ENCODE peak calls at places on chromosomes 3 and 15, in ten cellular contexts. One of them, this sample, is unnamed.

GRCh38 chr15:31365032-31365654 is 38.5 kb downstream of the KLF13 start:
- DNase-seq in progenitor cell of endocrine pancreas: no peak
- DNase-seq in HFF-Myc: no peak
- DNase-seq in AG04449: no peak
- DNase-seq in Calu3: no peak
- DNase-seq in A549: no peak
- DNase-seq in psoas muscle: no peak
- DNase-seq in AG10803: no peak
- DNase-seq in WERI-Rb-1: no peak
- DNase-seq in heart left ventricle: no peak
- DNase-seq in this sample: no peak

GRCh38 chr3:172294238-172294806 is 153.9 kb downstream of the GHSR start:
- DNase-seq in progenitor cell of endocrine pancreas: no peak
- DNase-seq in HFF-Myc: no peak
- DNase-seq in AG04449: no peak
- DNase-seq in Calu3: no peak
- DNase-seq in A549: no peak
- DNase-seq in psoas muscle: no peak
- DNase-seq in AG10803: no peak
- DNase-seq in WERI-Rb-1: no peak
- DNase-seq in heart left ventricle: no peak
- DNase-seq in this sample: no peak

GRCh38 chr3:100682056-100682853 is 27.0 kb upstream of the TFG start:
- DNase-seq in progenitor cell of endocrine pancreas: no peak
- DNase-seq in HFF-Myc: no peak
- DNase-seq in AG04449: no peak
- DNase-seq in Calu3: no peak
- DNase-seq in A549: no peak
- DNase-seq in psoas muscle: peak
- DNase-seq in AG10803: no peak
- DNase-seq in WERI-Rb-1: no peak
- DNase-seq in heart left ventricle: no peak
- DNase-seq in this sample: no peak

GRCh38 chr3:192496951-192497350 is 230.4 kb downstream of the FGF12 start:
- DNase-seq in progenitor cell of endocrine pancreas: no peak
- DNase-seq in HFF-Myc: no peak
- DNase-seq in AG04449: no peak
- DNase-seq in Calu3: no peak
- DNase-seq in A549: no peak
- DNase-seq in psoas muscle: no peak
- DNase-seq in AG10803: no peak
- DNase-seq in WERI-Rb-1: no peak
- DNase-seq in heart left ventricle: no peak
- DNase-seq in this sample: no peak

GRCh38 chr3:142046320-142047020 is 102.9 kb downstream of the TFDP2 start:
- DNase-seq in progenitor cell of endocrine pancreas: no peak
- DNase-seq in HFF-Myc: no peak
- DNase-seq in AG04449: no peak
- DNase-seq in Calu3: no peak
- DNase-seq in A549: no peak
- DNase-seq in psoas muscle: no peak
- DNase-seq in AG10803: no peak
- DNase-seq in WERI-Rb-1: no peak
- DNase-seq in heart left ventricle: no peak
- DNase-seq in this sample: no peak

GRCh38 chr3:15051531-15051930 is 13.6 kb downstream of the MRPS25 start:
- DNase-seq in progenitor cell of endocrine pancreas: peak
- DNase-seq in HFF-Myc: no peak
- DNase-seq in AG04449: no peak
- DNase-seq in Calu3: peak
- DNase-seq in A549: peak
- DNase-seq in psoas muscle: no peak
- DNase-seq in AG10803: peak
- DNase-seq in WERI-Rb-1: peak
- DNase-seq in heart left ventricle: no peak
- DNase-seq in this sample: no peak

GRCh38 chr3:31210068-31210650 is 315.7 kb upstream of the GADL1 start:
- DNase-seq in progenitor cell of endocrine pancreas: no peak
- DNase-seq in HFF-Myc: no peak
- DNase-seq in AG04449: no peak
- DNase-seq in Calu3: no peak
- DNase-seq in A549: no peak
- DNase-seq in psoas muscle: no peak
- DNase-seq in AG10803: no peak
- DNase-seq in WERI-Rb-1: no peak
- DNase-seq in heart left ventricle: no peak
- DNase-seq in this sample: no peak

GRCh38 chr3:188283347-188283746 is 129.4 kb downstream of the LPP start:
- DNase-seq in progenitor cell of endocrine pancreas: no peak
- DNase-seq in HFF-Myc: no peak
- DNase-seq in AG04449: no peak
- DNase-seq in Calu3: no peak
- DNase-seq in A549: no peak
- DNase-seq in psoas muscle: no peak
- DNase-seq in AG10803: peak
- DNase-seq in WERI-Rb-1: no peak
- DNase-seq in heart left ventricle: no peak
- DNase-seq in this sample: no peak

GRCh38 chr3:54366007-54366406 is 243.7 kb downstream of the CACNA2D3 start:
- DNase-seq in progenitor cell of endocrine pancreas: no peak
- DNase-seq in HFF-Myc: no peak
- DNase-seq in AG04449: no peak
- DNase-seq in Calu3: no peak
- DNase-seq in A549: no peak
- DNase-seq in psoas muscle: no peak
- DNase-seq in AG10803: no peak
- DNase-seq in WERI-Rb-1: no peak
- DNase-seq in heart left ventricle: no peak
- DNase-seq in this sample: no peak

GRCh38 chr3:141234283-141234682 is 2.7 kb downstream of the PXYLP1 start:
- DNase-seq in progenitor cell of endocrine pancreas: no peak
- DNase-seq in HFF-Myc: no peak
- DNase-seq in AG04449: no peak
- DNase-seq in Calu3: no peak
- DNase-seq in A549: no peak
- DNase-seq in psoas muscle: no peak
- DNase-seq in AG10803: no peak
- DNase-seq in WERI-Rb-1: no peak
- DNase-seq in heart left ventricle: peak
- DNase-seq in this sample: no peak

GRCh38 chr15:85541744-85542143 is 161.3 kb downstream of the AKAP13 start:
- DNase-seq in progenitor cell of endocrine pancreas: no peak
- DNase-seq in HFF-Myc: no peak
- DNase-seq in AG04449: no peak
- DNase-seq in Calu3: no peak
- DNase-seq in A549: no peak
- DNase-seq in psoas muscle: no peak
- DNase-seq in AG10803: no peak
- DNase-seq in WERI-Rb-1: no peak
- DNase-seq in heart left ventricle: no peak
- DNase-seq in this sample: no peak

GRCh38 chr3:197428117-197428761 is 127.5 kb downstream of the BDH1 start:
- DNase-seq in progenitor cell of endocrine pancreas: no peak
- DNase-seq in HFF-Myc: peak
- DNase-seq in AG04449: no peak
- DNase-seq in Calu3: peak
- DNase-seq in A549: peak
- DNase-seq in psoas muscle: no peak
- DNase-seq in AG10803: peak
- DNase-seq in WERI-Rb-1: peak
- DNase-seq in heart left ventricle: peak
- DNase-seq in this sample: peak

GRCh38 chr15:81752974-81753373 is 292.8 kb downstream of the MEX3B start:
- DNase-seq in progenitor cell of endocrine pancreas: no peak
- DNase-seq in HFF-Myc: no peak
- DNase-seq in AG04449: no peak
- DNase-seq in Calu3: no peak
- DNase-seq in A549: no peak
- DNase-seq in psoas muscle: no peak
- DNase-seq in AG10803: no peak
- DNase-seq in WERI-Rb-1: no peak
- DNase-seq in heart left ventricle: no peak
- DNase-seq in this sample: no peak

GRCh38 chr3:139187648-139188047 is 143.0 kb upstream of the PRR23C start:
- DNase-seq in progenitor cell of endocrine pancreas: no peak
- DNase-seq in HFF-Myc: no peak
- DNase-seq in AG04449: no peak
- DNase-seq in Calu3: no peak
- DNase-seq in A549: no peak
- DNase-seq in psoas muscle: no peak
- DNase-seq in AG10803: no peak
- DNase-seq in WERI-Rb-1: no peak
- DNase-seq in heart left ventricle: no peak
- DNase-seq in this sample: no peak

GRCh38 chr3:42515391-42515916 is 13.0 kb downstream of the VIPR1 start:
- DNase-seq in progenitor cell of endocrine pancreas: no peak
- DNase-seq in HFF-Myc: no peak
- DNase-seq in AG04449: no peak
- DNase-seq in Calu3: no peak
- DNase-seq in A549: no peak
- DNase-seq in psoas muscle: no peak
- DNase-seq in AG10803: no peak
- DNase-seq in WERI-Rb-1: no peak
- DNase-seq in heart left ventricle: peak
- DNase-seq in this sample: no peak

GRCh38 chr3:150599611-150600297 is 3.4 kb upstream of the SELENOT start:
- DNase-seq in progenitor cell of endocrine pancreas: no peak
- DNase-seq in HFF-Myc: no peak
- DNase-seq in AG04449: no peak
- DNase-seq in Calu3: peak
- DNase-seq in A549: no peak
- DNase-seq in psoas muscle: no peak
- DNase-seq in AG10803: peak
- DNase-seq in WERI-Rb-1: no peak
- DNase-seq in heart left ventricle: no peak
- DNase-seq in this sample: no peak

GRCh38 chr3:150605998-150606641 is 3.0 kb downstream of the SELENOT start:
- DNase-seq in progenitor cell of endocrine pancreas: no peak
- DNase-seq in HFF-Myc: no peak
- DNase-seq in AG04449: no peak
- DNase-seq in Calu3: no peak
- DNase-seq in A549: no peak
- DNase-seq in psoas muscle: no peak
- DNase-seq in AG10803: no peak
- DNase-seq in WERI-Rb-1: no peak
- DNase-seq in heart left ventricle: peak
- DNase-seq in this sample: no peak

GRCh38 chr3:150602426-150603089 is 563 bp upstream of the SELENOT start:
- DNase-seq in progenitor cell of endocrine pancreas: no peak
- DNase-seq in HFF-Myc: no peak
- DNase-seq in AG04449: no peak
- DNase-seq in Calu3: no peak
- DNase-seq in A549: no peak
- DNase-seq in psoas muscle: no peak
- DNase-seq in AG10803: no peak
- DNase-seq in WERI-Rb-1: no peak
- DNase-seq in heart left ventricle: no peak
- DNase-seq in this sample: no peak

GRCh38 chr3:150603888-150604319 is 783 bp downstream of the SELENOT start:
- DNase-seq in progenitor cell of endocrine pancreas: no peak
- DNase-seq in HFF-Myc: no peak
- DNase-seq in AG04449: no peak
- DNase-seq in Calu3: no peak
- DNase-seq in A549: no peak
- DNase-seq in psoas muscle: no peak
- DNase-seq in AG10803: no peak
- DNase-seq in WERI-Rb-1: peak
- DNase-seq in heart left ventricle: no peak
- DNase-seq in this sample: no peak

GRCh38 chr3:150603090-150603887 is at the start of gene SELENOT:
- DNase-seq in progenitor cell of endocrine pancreas: peak
- DNase-seq in HFF-Myc: peak
- DNase-seq in AG04449: peak
- DNase-seq in Calu3: peak
- DNase-seq in A549: peak
- DNase-seq in psoas muscle: peak
- DNase-seq in AG10803: peak
- DNase-seq in WERI-Rb-1: peak
- DNase-seq in heart left ventricle: peak
- DNase-seq in this sample: peak
- TF ChIP-seq CTCF in progenitor cell of endocrine pancreas: peak
- TF ChIP-seq CTCF in HFF-Myc: peak
- TF ChIP-seq CTCF in AG04449: peak
- TF ChIP-seq CTCF in Calu3: peak
- TF ChIP-seq CTCF in A549: no peak
- TF ChIP-seq CTCF in psoas muscle: peak
- TF ChIP-seq CTCF in AG10803: peak
- TF ChIP-seq CTCF in WERI-Rb-1: no peak
- TF ChIP-seq CTCF in heart left ventricle: peak
- TF ChIP-seq CTCF in this sample: peak

GRCh38 chr3:49841126-49841525 is 15.2 kb downstream of the TRAIP start:
- DNase-seq in progenitor cell of endocrine pancreas: no peak
- DNase-seq in HFF-Myc: no peak
- DNase-seq in AG04449: no peak
- DNase-seq in Calu3: peak
- DNase-seq in A549: peak
- DNase-seq in psoas muscle: no peak
- DNase-seq in AG10803: no peak
- DNase-seq in WERI-Rb-1: peak
- DNase-seq in heart left ventricle: no peak
- DNase-seq in this sample: no peak
- TF ChIP-seq CTCF in progenitor cell of endocrine pancreas: peak
- TF ChIP-seq CTCF in HFF-Myc: peak
- TF ChIP-seq CTCF in AG04449: peak
- TF ChIP-seq CTCF in Calu3: no peak
- TF ChIP-seq CTCF in A549: peak
- TF ChIP-seq CTCF in psoas muscle: peak
- TF ChIP-seq CTCF in AG10803: peak
- TF ChIP-seq CTCF in WERI-Rb-1: peak
- TF ChIP-seq CTCF in heart left ventricle: peak
- TF ChIP-seq CTCF in this sample: peak

DNA sequence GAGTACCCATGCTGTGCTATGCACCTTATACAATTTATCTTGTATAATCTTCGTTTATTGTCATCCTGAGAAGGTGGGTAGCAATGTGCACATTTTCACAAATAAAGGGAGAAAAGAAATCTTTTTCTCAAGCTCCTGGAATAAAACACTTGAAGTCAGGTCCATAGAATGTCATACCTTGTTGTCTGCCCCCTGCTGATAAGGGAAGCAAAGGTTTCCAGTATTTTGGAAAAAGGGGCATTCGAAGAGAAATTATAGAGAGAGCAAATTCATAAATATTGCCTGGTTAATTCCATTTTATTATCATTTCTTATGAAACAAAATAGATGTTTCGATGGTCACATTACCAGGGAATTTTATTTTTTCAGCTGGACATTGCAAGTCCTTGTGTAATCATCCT is 277.8 kb downstream of the RAP2B start:
- DNase-seq in progenitor cell of endocrine pancreas: no peak
- DNase-seq in HFF-Myc: no peak
- DNase-seq in AG04449: no peak
- DNase-seq in Calu3: no peak
- DNase-seq in A549: peak
- DNase-seq in psoas muscle: no peak
- DNase-seq in AG10803: no peak
- DNase-seq in WERI-Rb-1: no peak
- DNase-seq in heart left ventricle: no peak
- DNase-seq in this sample: no peak
- TF ChIP-seq CTCF in progenitor cell of endocrine pancreas: no peak
- TF ChIP-seq CTCF in HFF-Myc: peak
- TF ChIP-seq CTCF in AG04449: no peak
- TF ChIP-seq CTCF in Calu3: no peak
- TF ChIP-seq CTCF in A549: no peak
- TF ChIP-seq CTCF in psoas muscle: no peak
- TF ChIP-seq CTCF in AG10803: peak
- TF ChIP-seq CTCF in WERI-Rb-1: no peak
- TF ChIP-seq CTCF in heart left ventricle: no peak
- TF ChIP-seq CTCF in this sample: no peak

GRCh38 chr15:97745481-97746071 is 214.9 kb upstream of the ARRDC4 start:
- DNase-seq in progenitor cell of endocrine pancreas: no peak
- DNase-seq in HFF-Myc: peak
- DNase-seq in AG04449: no peak
- DNase-seq in Calu3: peak
- DNase-seq in A549: peak
- DNase-seq in psoas muscle: no peak
- DNase-seq in AG10803: no peak
- DNase-seq in WERI-Rb-1: peak
- DNase-seq in heart left ventricle: no peak
- DNase-seq in this sample: no peak
- TF ChIP-seq CTCF in progenitor cell of endocrine pancreas: peak
- TF ChIP-seq CTCF in HFF-Myc: peak
- TF ChIP-seq CTCF in AG04449: no peak
- TF ChIP-seq CTCF in Calu3: peak
- TF ChIP-seq CTCF in A549: peak
- TF ChIP-seq CTCF in psoas muscle: peak
- TF ChIP-seq CTCF in AG10803: peak
- TF ChIP-seq CTCF in WERI-Rb-1: peak
- TF ChIP-seq CTCF in heart left ventricle: peak
- TF ChIP-seq CTCF in this sample: peak

This sample was measured in AG09309.